ENCODE peak calls at places on chromosome 5, in six cellular contexts. B, G, X, W, C and K are unnamed samples.

GRCh38 chr5:123880875-123881274 is 368.9 kb downstream of the CSNK1G3 start:
- DNase-seq in B (no peak), G (no peak), X (no peak), W (no peak), C (no peak), K (no peak)

GRCh38 chr5:111016801-111017200 is 54.7 kb upstream of the TSLP start:
- DNase-seq in B (no peak), G (no peak), X (no peak), W (no peak), C (no peak), K (peak)

GRCh38 chr5:38756068-38756467 is 89.7 kb upstream of the OSMR start:
- DNase-seq in B (no peak), G (no peak), X (peak), W (no peak), C (no peak), K (no peak)

GRCh38 chr5:147234825-147235635 is at the start of gene STK32A:
- DNase-seq in B (peak), G (no peak), X (peak), W (no peak), C (no peak), K (peak)

GRCh38 chr5:114184006-114184405 is 177.9 kb upstream of the KCNN2 start:
- DNase-seq in B (no peak), G (no peak), X (no peak), W (no peak), C (no peak), K (no peak)

GRCh38 chr5:135565691-135566421 is 12.9 kb downstream of the CXCL14 start:
- DNase-seq in B (peak), G (peak), X (peak), W (peak), C (no peak), K (peak)

GRCh38 chr5:152514827-152515397 is 109.8 kb upstream of the NMUR2 start:
- DNase-seq in B (peak), G (no peak), X (peak), W (no peak), C (no peak), K (peak)

GRCh38 chr5:1386274-1386717 is 41.4 kb upstream of the CLPTM1L start:
- DNase-seq in B (peak), G (peak), X (peak), W (no peak), C (peak), K (peak)

GRCh38 chr5:28254846-28255245 is 1216.5 kb upstream of the CDH9 start:
- DNase-seq in B (no peak), G (no peak), X (peak), W (no peak), C (no peak), K (no peak)

GRCh38 chr5:169213479-169213878 is 87.5 kb downstream of the SLIT3 start:
- DNase-seq in B (peak), G (no peak), X (no peak), W (no peak), C (no peak), K (no peak)

GRCh38 chr5:72063219-72063819 is 44.0 kb upstream of the MAP1B start:
- DNase-seq in B (peak), G (no peak), X (peak), W (no peak), C (no peak), K (peak)

GRCh38 chr5:6714221-6715041 is 1.2 kb downstream of the TENT4A start:
- DNase-seq in B (no peak), G (no peak), X (peak), W (no peak), C (peak), K (no peak)

GRCh38 chr5:119435436-119436132 is 16.7 kb upstream of the HSD17B4 start:
- DNase-seq in B (peak), G (peak), X (peak), W (no peak), C (peak), K (peak)

GRCh38 chr5:169701910-169702451 is 64.9 kb downstream of the DOCK2 start:
- DNase-seq in B (peak), G (no peak), X (peak), W (no peak), C (no peak), K (peak)

GRCh38 chr5:171505473-171506043 is 86.1 kb downstream of the FGF18 start:
- DNase-seq in B (no peak), G (no peak), X (no peak), W (no peak), C (no peak), K (no peak)

GRCh38 chr5:156094001-156094400 is 233.0 kb upstream of the SGCD start:
- DNase-seq in B (peak), G (no peak), X (no peak), W (no peak), C (no peak), K (no peak)

GRCh38 chr5:144028644-144029043 is 141.8 kb downstream of the YIPF5 start:
- DNase-seq in B (peak), G (no peak), X (peak), W (no peak), C (no peak), K (no peak)

GRCh38 chr5:110769282-110769681 is 30.5 kb downstream of the SLC25A46 start:
- DNase-seq in B (peak), G (no peak), X (no peak), W (no peak), C (no peak), K (peak)

DNA sequence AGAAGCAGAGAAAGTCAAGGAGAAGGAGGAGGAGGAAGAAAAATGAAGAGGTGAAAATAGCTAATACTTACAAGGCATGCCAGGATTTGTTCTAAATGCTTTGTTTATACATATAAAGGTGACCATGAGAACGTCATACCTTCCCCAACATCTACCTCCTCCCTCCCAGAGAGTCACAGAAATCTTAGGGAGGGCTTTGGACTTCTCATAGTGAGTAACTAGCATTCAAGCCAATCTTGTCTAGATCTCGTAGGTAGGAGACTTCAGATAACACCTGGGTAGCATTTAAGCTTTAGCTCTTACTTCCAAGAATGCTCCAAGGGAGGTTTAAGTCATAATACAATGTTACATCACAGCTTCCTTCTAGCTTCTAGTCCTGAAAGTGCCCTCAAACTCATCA is 36.5 kb upstream of the GPBP1 start:
- DNase-seq in B (no peak), G (no peak), X (no peak), W (no peak), C (no peak), K (peak)
- H3K4me3 ChIP-seq in B (no peak), G (no peak), X (no peak), W (peak), C (no peak), K (no peak)

GRCh38 chr5:53733853-53734252 is 173.4 kb downstream of the NDUFS4 start:
- DNase-seq in B (no peak), G (no peak), X (peak), W (no peak), C (no peak), K (peak)
- TF ChIP-seq CTCF in B (no peak), G (no peak), X (peak), W (no peak), C (no peak), K (peak)

DNA sequence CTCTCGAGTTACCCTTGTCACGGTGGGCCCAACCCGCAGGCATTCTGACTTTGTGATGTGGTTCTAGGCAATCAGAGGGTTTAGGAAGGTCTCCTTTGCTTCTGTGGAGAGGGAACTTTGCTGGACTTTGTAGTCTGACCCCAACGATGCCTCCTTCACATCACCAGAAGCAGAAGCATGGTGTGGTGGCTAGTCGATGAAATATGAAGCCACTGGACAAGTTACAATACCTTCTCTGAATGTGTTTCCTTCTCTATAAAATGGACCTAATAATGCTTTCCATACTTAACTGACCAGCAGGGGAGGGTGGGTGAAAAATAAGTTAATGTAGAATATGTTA is 604 bp downstream of the SPEF2 start:
- DNase-seq in B (peak), G (no peak), X (peak), W (no peak), C (no peak), K (no peak)
- H3K4me3 ChIP-seq in B (peak), G (peak), X (peak), W (peak), C (no peak), K (peak)

DNA sequence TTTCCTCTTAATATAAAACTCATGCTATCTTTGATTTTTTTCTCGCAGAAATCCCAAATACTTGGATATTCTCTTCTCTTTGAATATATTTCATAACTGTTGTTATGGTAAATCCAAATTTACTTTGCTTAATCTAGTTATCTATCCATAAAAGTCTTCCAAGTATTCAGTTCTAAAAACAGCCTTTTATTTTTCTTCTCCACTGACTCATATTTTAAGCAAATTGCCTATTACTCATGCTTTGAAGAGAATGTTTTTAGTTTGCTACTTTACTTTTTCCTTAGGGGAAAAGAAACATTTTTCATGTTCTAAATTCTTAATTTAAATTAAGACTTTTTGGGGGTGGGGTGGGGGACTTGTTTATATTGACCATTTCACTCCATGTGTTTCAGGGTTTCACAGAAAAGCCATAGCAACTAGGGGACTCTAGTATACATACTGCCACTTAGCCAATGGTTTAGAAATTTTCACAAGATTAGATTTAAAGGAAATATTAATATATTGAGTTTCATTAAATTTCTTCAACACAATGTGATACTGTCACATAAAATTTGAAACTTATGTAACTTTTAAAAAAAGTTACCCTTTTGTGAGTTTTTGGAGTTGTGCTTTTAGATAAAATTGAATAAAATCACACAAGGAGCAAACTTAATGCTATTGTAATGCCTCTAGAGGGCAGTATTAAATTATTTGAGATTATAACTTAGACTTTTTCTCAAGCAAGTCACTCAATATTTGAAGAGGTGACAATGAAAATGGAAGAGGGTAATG is 545.8 kb upstream of the ARRDC3 start:
- DNase-seq in B (peak), G (no peak), X (peak), W (peak), C (no peak), K (peak)
- TF ChIP-seq CTCF in B (peak), G (no peak), X (peak), W (peak), C (peak), K (peak)

GRCh38 chr5:79611046-79611829 is 1.0 kb upstream of the TENT2 start:
- DNase-seq in B (no peak), G (no peak), X (no peak), W (no peak), C (no peak), K (no peak)
- H3K4me3 ChIP-seq in B (peak), G (peak), X (no peak), W (peak), C (peak), K (peak)